ENCODE peak calls at places on chromosomes 6 and 20, in nine cellular contexts. M, G, J, S, R, E, N, F and P are unnamed samples.

GRCh38 chr20:53930651-53931504 is 139.5 kb downstream of the BCAS1 start:
- DNase-seq in M (peak; percentile 34), S (no peak), J (no peak), N (no peak), R (no peak), F (no peak), E (no peak), G (peak; percentile 63), P (no peak)

GRCh38 chr20:6502999-6503398 is 264.5 kb upstream of the BMP2 start:
- DNase-seq in G (no peak), E (no peak), F (no peak), J (no peak), N (no peak), R (no peak), M (no peak), S (no peak), P (no peak)

GRCh38 chr20:52540489-52540888 is 348.9 kb upstream of the ZFP64 start:
- DNase-seq in J (no peak), F (no peak), M (no peak), R (no peak), G (no peak), S (no peak), E (no peak), N (no peak), P (no peak)

GRCh38 chr6:128710305-128710704 is 172.6 kb upstream of the LAMA2 start:
- DNase-seq in N (no peak), R (no peak), S (no peak), F (peak; percentile 44), E (no peak), J (no peak), M (peak; percentile 61), G (no peak), P (no peak)

GRCh38 chr6:139135578-139136545 is 982 bp downstream of the HECA start:
- DNase-seq in N (peak; percentile 58), M (peak; percentile 11), J (peak; percentile 61), F (no peak), S (no peak), G (peak; percentile 18), R (peak; percentile 88), E (peak; percentile 67), P (peak; percentile 84)

GRCh38 chr6:95548188-95548837 is 29.0 kb upstream of the MANEA start:
- DNase-seq in J (peak; percentile 19), M (no peak), N (no peak), E (no peak), R (no peak), S (no peak), G (no peak), F (no peak), P (no peak)

GRCh38 chr6:79421707-79422484 is 115.3 kb downstream of the LCA5 start:
- DNase-seq in E (no peak), N (no peak), G (peak; percentile 38), R (no peak), F (peak; percentile 59), M (peak; percentile 92), S (peak; percentile 95), J (no peak), P (peak; percentile 85)

GRCh38 chr20:19936801-19937583 is 80.2 kb upstream of the NAA20 start:
- DNase-seq in M (no peak), R (peak; percentile 60), F (no peak), N (no peak), S (no peak), E (no peak), J (no peak), G (no peak), P (no peak)

GRCh38 chr20:23072892-23073586 is 13.1 kb downstream of the CD93 start:
- DNase-seq in F (no peak), J (no peak), S (no peak), G (no peak), E (no peak), N (no peak), R (no peak), M (no peak), P (no peak)

GRCh38 chr20:47727170-47727880 is 58.0 kb downstream of the SULF2 start:
- DNase-seq in N (no peak), R (peak; percentile 85), M (no peak), J (no peak), E (no peak), G (no peak), F (no peak), S (no peak), P (no peak)

GRCh38 chr20:11776687-11777086 is 141.0 kb upstream of the BTBD3 start:
- DNase-seq in F (peak; percentile 42), R (no peak), M (peak; percentile 32), N (no peak), S (no peak), E (no peak), G (no peak), J (no peak), P (no peak)

GRCh38 chr6:35722121-35722761 is 14.6 kb upstream of the ARMC12 start:
- DNase-seq in R (peak; percentile 74), M (no peak), F (no peak), N (no peak), E (no peak), S (no peak), J (no peak), G (no peak), P (no peak)

GRCh38 chr6:2127484-2127911 is 117.9 kb downstream of the GMDS start:
- DNase-seq in M (no peak), F (no peak), R (peak; percentile 62), J (no peak), N (peak; percentile 52), G (no peak), E (no peak), S (no peak), P (no peak)

GRCh38 chr6:4670824-4671409 is 105.3 kb upstream of the CDYL start:
- DNase-seq in R (no peak), G (no peak), S (peak; percentile 35), M (peak; percentile 22), F (no peak), E (no peak), N (no peak), J (no peak), P (peak; percentile 17)

GRCh38 chr20:57874141-57874540 is 164.3 kb upstream of the PMEPA1 start:
- DNase-seq in E (no peak), J (no peak), F (no peak), M (no peak), G (no peak), R (no peak), N (no peak), S (no peak), P (peak; percentile 44)

GRCh38 chr6:127539292-127539691 is 20.2 kb upstream of the MTCL3 start:
- DNase-seq in M (peak; percentile 47), G (no peak), R (no peak), N (no peak), S (peak; percentile 14), E (no peak), F (peak; percentile 39), J (no peak), P (no peak)
- TF ChIP-seq CTCF in M (peak; percentile 58), G (peak; percentile 46), R (no peak), N (peak; percentile 25), S (peak; percentile 27), E (no peak), F (peak; percentile 50), J (no peak), P (peak; percentile 59)

DNA sequence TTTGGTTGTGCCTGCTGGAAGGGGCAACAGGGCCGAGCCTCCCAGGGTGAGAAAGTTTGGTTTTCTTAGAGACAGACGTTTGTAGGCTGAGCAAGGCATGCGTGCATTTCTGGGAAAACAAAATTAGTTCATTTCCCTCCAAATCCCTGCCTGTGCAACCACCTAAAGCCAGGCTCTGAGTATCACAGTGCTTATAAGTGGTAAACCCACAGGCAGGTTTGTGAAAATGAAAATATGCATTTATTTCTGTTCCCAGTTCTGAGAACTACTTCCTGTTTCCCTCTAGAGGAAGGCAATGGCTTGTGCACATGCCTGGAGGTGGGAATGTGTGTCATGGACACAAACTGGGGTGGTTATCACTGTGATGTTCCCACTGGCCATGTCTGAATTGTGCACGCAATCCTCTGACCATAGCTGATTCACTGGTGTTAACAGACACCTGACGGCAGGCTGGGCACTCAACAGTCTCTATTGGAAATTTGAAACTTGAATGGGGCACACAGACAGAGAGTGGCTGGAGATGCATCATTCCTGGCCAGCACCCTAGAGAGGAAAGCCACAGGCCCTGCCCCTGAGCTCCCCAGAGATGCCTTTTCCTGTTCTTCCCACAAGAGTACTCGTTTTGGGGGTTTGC is 26.3 kb downstream of the FAM110A start:
- DNase-seq in S (peak; percentile 51), N (no peak), E (no peak), M (peak; percentile 12), R (no peak), J (no peak), G (no peak), F (peak; percentile 15), P (no peak)
- TF ChIP-seq CTCF in S (no peak), N (no peak), E (no peak), M (peak; percentile 8), R (no peak), J (no peak), G (no peak), F (peak; percentile 25), P (no peak)

DNA sequence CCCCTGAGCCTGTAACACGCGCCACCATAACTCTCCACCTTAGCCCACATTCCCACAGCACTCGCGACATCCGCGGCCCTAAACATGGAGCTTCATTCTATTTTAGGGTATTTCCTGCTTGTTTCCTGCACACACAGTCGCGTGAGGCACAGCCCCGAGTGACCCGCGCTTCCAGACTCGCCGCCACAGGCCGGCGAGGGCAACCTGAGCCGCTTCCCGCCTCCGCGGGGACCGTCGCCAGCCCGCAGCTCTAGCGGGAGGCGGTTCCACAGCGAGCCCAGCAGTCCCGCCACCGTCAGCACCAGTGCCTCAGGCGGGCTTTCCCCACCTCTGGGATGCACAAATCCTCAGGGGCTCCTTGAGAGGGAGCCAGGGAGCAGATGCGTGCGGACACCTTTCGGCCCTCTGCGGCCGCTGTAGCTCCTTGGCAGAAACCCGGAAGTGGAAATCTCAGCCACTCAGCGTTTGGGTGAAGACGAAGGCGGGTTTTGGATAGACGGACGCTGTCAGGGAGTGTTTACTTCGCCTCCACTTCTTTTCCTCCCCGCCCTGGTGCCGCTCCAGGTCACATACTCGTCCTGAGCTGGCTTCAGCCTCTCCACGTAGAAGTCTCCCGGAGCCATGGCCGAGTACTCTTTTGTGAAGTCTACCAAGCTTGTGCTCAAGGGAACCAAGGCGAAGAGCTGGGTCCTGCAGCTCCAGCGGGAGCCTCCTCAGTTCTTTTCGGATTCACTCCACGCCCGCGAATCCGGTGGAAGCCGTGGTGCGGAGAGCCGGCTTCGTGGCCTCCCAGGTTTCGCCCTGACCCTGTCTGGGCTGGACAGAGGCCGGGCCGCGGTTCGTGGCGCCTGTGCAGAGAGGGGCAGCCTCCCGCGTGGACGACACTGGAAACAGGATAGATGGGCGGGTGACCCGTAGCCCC is 2177.4 kb upstream of the DEFB115 start:
- DNase-seq in F (peak; percentile 34), J (no peak), N (no peak), G (no peak), E (no peak), M (no peak), S (no peak), R (peak; percentile 53), P (no peak)
- TF ChIP-seq CTCF in F (no peak), J (no peak), N (no peak), G (no peak), E (no peak), M (no peak), S (no peak), R (no peak), P (no peak)

GRCh38 chr20:42530855-42531674 is 658.6 kb downstream of the PTPRT start:
- DNase-seq in M (no peak), G (peak; percentile 21), N (no peak), R (no peak), E (peak; percentile 15), F (peak; percentile 1), S (no peak), J (no peak), P (no peak)
- TF ChIP-seq CTCF in M (peak; percentile 20), G (peak; percentile 70), N (peak; percentile 51), R (no peak), E (peak; percentile 76), F (peak; percentile 46), S (no peak), J (peak; percentile 52), P (peak; percentile 37)

GRCh38 chr20:21509597-21510331 is 4.1 kb downstream of the NKX2-2 start:
- DNase-seq in M (peak; percentile 25), E (no peak), N (no peak), S (no peak), J (peak; percentile 41), F (peak; percentile 73), R (no peak), G (peak; percentile 41), P (peak; percentile 84)
- TF ChIP-seq CTCF in M (peak; percentile 8), E (no peak), N (no peak), S (no peak), J (no peak), F (peak; percentile 45), R (no peak), G (peak; percentile 30), P (peak; percentile 41)